ENCODE peak calls at places on chromosomes 16 and 17, in nine cellular contexts. B is stimulated activated CD8-positive, alpha-beta memory T cell treated with anti-CD3 and anti-CD28 coated beads, Interleukin-12 subunit alpha, Interleukin-12 subunit beta, amount 100 ng/mL, for 4 hours; V is fibroblast of gingiva; A is anterior cingulate cortex; N is stimulated activated CD4-positive, alpha-beta T cell treated with anti-CD3 and anti-CD28 coated beads, Interleukin-1b, Interleukin-23, amount 100 ng/mL, for 24 hours; K is fibroblast of pulmonary artery; X is midbrain; S is stromal cell of bone marrow; C is HS-5. J is an unnamed sample.
A peak's percentile ranks its signal among the peaks of the same experiment; 100 is the strongest.

GRCh38 chr17:1712271-1712670 is 2.1 kb upstream of the TLCD2 start:
- DNase-seq in N (no peak), K (no peak), X (no peak), V (no peak), A (no peak), C (no peak), B (no peak), S (no peak), J (no peak)

GRCh38 chr16:15576960-15577958 is 65.7 kb downstream of the MARF1 start:
- DNase-seq in X (no peak), B (no peak), N (no peak), S (no peak), K (no peak), A (no peak), V (no peak), C (no peak), J (no peak)

GRCh38 chr17:48994548-48995331 is 2.4 kb upstream of the IGF2BP1 start:
- DNase-seq in S (no peak), A (no peak), N (no peak), B (no peak), C (no peak), X (no peak), K (no peak), V (no peak), J (no peak)

GRCh38 chr17:51200295-51200694 is 34.1 kb downstream of the NME2 start:
- DNase-seq in K (no peak), X (no peak), S (no peak), C (no peak), B (no peak), V (no peak), N (no peak), A (no peak), J (no peak)

GRCh38 chr17:49214665-49215360 is 4.3 kb downstream of the ABI3 start:
- DNase-seq in V (no peak), S (no peak), N (no peak), X (peak; percentile 24), K (no peak), B (no peak), C (no peak), A (no peak), J (no peak)

GRCh38 chr16:79318137-79318899 is 282.2 kb downstream of the MAF start:
- DNase-seq in A (no peak), S (no peak), C (no peak), N (no peak), X (no peak), K (no peak), V (no peak), B (no peak), J (no peak)

GRCh38 chr16:62503073-62503472 is 466.8 kb upstream of the CDH8 start:
- DNase-seq in X (no peak), V (no peak), C (no peak), S (no peak), B (no peak), K (no peak), A (no peak), N (no peak), J (no peak)

GRCh38 chr16:86072328-86073102 is 173.6 kb downstream of the IRF8 start:
- DNase-seq in X (peak; percentile 63), S (peak; percentile 44), A (no peak), C (peak; percentile 0), V (peak; percentile 71), N (no peak), B (no peak), K (peak; percentile 82), J (peak; percentile 51)

GRCh38 chr17:82022310-82022980 is at the start of gene CENPX:
- DNase-seq in X (no peak), N (no peak), A (no peak), C (no peak), B (no peak), S (no peak), V (no peak), K (no peak), J (no peak)

GRCh38 chr16:53945996-53946395 is 242.0 kb downstream of the FTO start:
- DNase-seq in K (peak; percentile 79), C (peak; percentile 3), A (no peak), B (no peak), V (peak; percentile 50), N (no peak), X (peak; percentile 16), S (peak; percentile 34), J (no peak)

GRCh38 chr17:50564916-50565315 is 4.4 kb downstream of the CACNA1G start:
- DNase-seq in C (no peak), N (no peak), V (peak; percentile 94), S (peak; percentile 76), K (peak; percentile 76), B (no peak), A (no peak), X (no peak), J (peak; percentile 90)

GRCh38 chr16:23482778-23483177 is 27.5 kb downstream of the GGA2 start:
- DNase-seq in K (no peak), B (peak; percentile 41), A (no peak), S (no peak), C (no peak), V (no peak), N (no peak), X (no peak), J (no peak)

GRCh38 chr16:1146409-1146808 is 6.5 kb upstream of the CACNA1H start:
- DNase-seq in C (no peak), A (no peak), S (no peak), N (no peak), K (no peak), X (no peak), V (no peak), B (no peak), J (no peak)

GRCh38 chr16:65737831-65738230 is 616.0 kb upstream of the CDH11 start:
- DNase-seq in B (no peak), N (no peak), K (no peak), A (no peak), X (no peak), S (no peak), C (no peak), V (no peak), J (no peak)

GRCh38 chr17:34236341-34236892 is 18.7 kb upstream of the CCL2 start:
- DNase-seq in X (no peak), B (no peak), N (no peak), V (no peak), A (no peak), K (no peak), C (no peak), S (no peak), J (no peak)

GRCh38 chr16:75000481-75001081 is 1.8 kb downstream of the ZNRF1 start:
- DNase-seq in B (no peak), K (peak; percentile 24), C (no peak), V (no peak), X (peak; percentile 7), N (no peak), A (peak; percentile 44), S (no peak), J (no peak)

GRCh38 chr17:80693511-80693910 is 148.9 kb downstream of the RPTOR start:
- DNase-seq in S (no peak), K (no peak), X (no peak), N (no peak), V (no peak), B (no peak), C (no peak), A (no peak), J (no peak)

GRCh38 chr17:57370051-57370581 is 113.8 kb downstream of the MSI2 start:
- DNase-seq in B (no peak), S (peak; percentile 13), V (peak; percentile 76), K (peak; percentile 92), N (no peak), A (no peak), C (peak; percentile 53), X (no peak), J (no peak)

GRCh38 chr17:61532818-61533217 is 58.2 kb downstream of the NACA2 start:
- DNase-seq in B (no peak), C (no peak), V (no peak), K (no peak), N (no peak), A (no peak), S (no peak), X (no peak), J (no peak)

GRCh38 chr16:24838554-24839266 is 7.1 kb upstream of the SLC5A11 start:
- DNase-seq in S (peak; percentile 57), B (no peak), N (no peak), C (no peak), K (peak; percentile 83), X (peak; percentile 84), A (peak; percentile 23), V (peak; percentile 69), J (peak; percentile 70)

GRCh38 chr17:43932923-43933322 is 9.4 kb downstream of the PPY start:
- DNase-seq in X (no peak), A (no peak), K (no peak), B (no peak), N (no peak), C (no peak), V (no peak), S (no peak), J (no peak)

J was measured in tibial artery.